ENCODE peak calls at places on chromosome 20, in five cellular contexts. T, Z, L, R and G are unnamed samples.

GRCh38 chr20:25285856-25286798 is 38.2 kb downstream of the PYGB start:
- DNase-seq in R (no peak), Z (no peak), L (no peak), T (no peak), G (no peak)

GRCh38 chr20:41137412-41138216 is at the start of gene PLCG1:
- DNase-seq in R (peak; percentile 77), Z (peak; percentile 42), L (peak; percentile 51), T (peak; percentile 84), G (no peak)

GRCh38 chr20:5797843-5798462 is 47.8 kb downstream of the SHLD1 start:
- DNase-seq in Z (no peak), T (no peak), R (no peak), L (no peak), G (no peak)

GRCh38 chr20:37515876-37516275 is 5.2 kb upstream of the NNAT start:
- DNase-seq in T (no peak), Z (no peak), L (no peak), R (no peak), G (no peak)

GRCh38 chr20:61254881-61255589 is 3.0 kb downstream of the CDH4 start:
- DNase-seq in L (peak; percentile 18), T (no peak), R (peak; percentile 74), Z (no peak), G (no peak)

GRCh38 chr20:36880741-36881250 is 4.9 kb downstream of the TLDC2 start:
- DNase-seq in Z (no peak), R (no peak), T (no peak), L (no peak), G (no peak)

GRCh38 chr20:57772349-57772964 is 62.6 kb upstream of the PMEPA1 start:
- DNase-seq in Z (peak; percentile 91), L (peak; percentile 35), R (peak; percentile 91), T (peak; percentile 58), G (no peak)

GRCh38 chr20:61590236-61590635 is 338.2 kb downstream of the CDH4 start:
- DNase-seq in T (no peak), R (no peak), Z (no peak), L (no peak), G (no peak)

GRCh38 chr20:51763965-51764602 is 4.1 kb downstream of the ATP9A start:
- DNase-seq in R (no peak), T (peak; percentile 44), Z (no peak), L (no peak), G (no peak)

GRCh38 chr20:51767867-51768758 is at the start of gene ATP9A:
- DNase-seq in Z (no peak), T (peak; percentile 43), R (peak; percentile 21), L (peak; percentile 27), G (no peak)

GRCh38 chr20:51768759-51769517 is 748 bp upstream of the ATP9A start:
- DNase-seq in Z (no peak), T (peak; percentile 7), L (no peak), R (no peak), G (no peak)

GRCh38 chr20:51769941-51770615 is 1.9 kb upstream of the ATP9A start:
- DNase-seq in L (no peak), T (no peak), R (no peak), Z (no peak), G (no peak)

GRCh38 chr20:51767018-51767866 is 948 bp downstream of the ATP9A start:
- DNase-seq in L (peak; percentile 16), T (peak; percentile 35), R (peak; percentile 86), Z (no peak), G (no peak)
- H3K4me3 ChIP-seq in L (peak overlapping the region; percentile 85), T (peak overlapping the region; percentile 99), R (peak overlapping the region; percentile 68), Z (peak overlapping the region; percentile 69), G (peak overlapping the region; percentile 62)

GRCh38 chr20:50056408-50056926 is 56.5 kb downstream of the UBE2V1 start:
- DNase-seq in T (no peak), Z (no peak), L (no peak), R (no peak), G (no peak)

GRCh38 chr20:50056951-50057403 is 56.0 kb downstream of the UBE2V1 start:
- DNase-seq in T (no peak), Z (no peak), L (no peak), R (no peak), G (no peak)

GRCh38 chr20:50053790-50054547 is 59.0 kb downstream of the UBE2V1 start:
- DNase-seq in R (no peak), Z (no peak), L (no peak), T (no peak), G (no peak)

GRCh38 chr20:50054626-50055511 is 58.1 kb downstream of the UBE2V1 start:
- DNase-seq in L (peak; percentile 60), Z (no peak), T (peak; percentile 87), R (no peak), G (no peak)

DNA sequence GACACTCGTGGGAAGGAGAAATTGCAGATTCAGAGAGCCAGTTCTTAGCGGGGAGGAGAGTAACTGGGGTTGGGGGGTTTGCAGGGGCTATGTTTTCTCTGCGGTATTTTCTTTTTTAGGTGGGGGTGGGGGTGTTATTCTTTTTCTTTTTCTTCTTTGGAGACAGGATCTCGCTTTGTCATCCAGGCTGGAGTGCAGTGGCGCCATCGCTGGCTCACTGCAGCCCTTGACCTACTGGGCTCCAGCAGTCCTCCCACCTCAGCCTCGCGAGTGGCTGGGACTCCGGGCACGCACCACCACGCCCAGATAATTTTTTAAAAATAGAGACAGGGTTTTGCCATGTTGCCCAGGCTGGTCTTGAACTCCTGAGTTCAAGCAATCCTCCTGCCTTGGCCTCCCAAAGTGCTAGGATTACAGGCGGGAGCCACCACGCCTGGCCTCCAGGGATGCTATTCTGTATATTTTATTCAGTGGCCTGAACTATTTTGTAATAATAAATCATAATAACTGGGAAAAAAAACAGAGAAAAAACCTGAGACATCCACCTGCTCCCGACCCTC is 57.3 kb downstream of the UBE2V1 start:
- DNase-seq in R (no peak), T (peak; percentile 27), L (no peak), Z (no peak), G (no peak)
- H3K4me3 ChIP-seq in R (no peak overlapping the region), T (no peak overlapping the region), L (no peak overlapping the region), Z (no peak overlapping the region), G (no peak overlapping the region)

DNA sequence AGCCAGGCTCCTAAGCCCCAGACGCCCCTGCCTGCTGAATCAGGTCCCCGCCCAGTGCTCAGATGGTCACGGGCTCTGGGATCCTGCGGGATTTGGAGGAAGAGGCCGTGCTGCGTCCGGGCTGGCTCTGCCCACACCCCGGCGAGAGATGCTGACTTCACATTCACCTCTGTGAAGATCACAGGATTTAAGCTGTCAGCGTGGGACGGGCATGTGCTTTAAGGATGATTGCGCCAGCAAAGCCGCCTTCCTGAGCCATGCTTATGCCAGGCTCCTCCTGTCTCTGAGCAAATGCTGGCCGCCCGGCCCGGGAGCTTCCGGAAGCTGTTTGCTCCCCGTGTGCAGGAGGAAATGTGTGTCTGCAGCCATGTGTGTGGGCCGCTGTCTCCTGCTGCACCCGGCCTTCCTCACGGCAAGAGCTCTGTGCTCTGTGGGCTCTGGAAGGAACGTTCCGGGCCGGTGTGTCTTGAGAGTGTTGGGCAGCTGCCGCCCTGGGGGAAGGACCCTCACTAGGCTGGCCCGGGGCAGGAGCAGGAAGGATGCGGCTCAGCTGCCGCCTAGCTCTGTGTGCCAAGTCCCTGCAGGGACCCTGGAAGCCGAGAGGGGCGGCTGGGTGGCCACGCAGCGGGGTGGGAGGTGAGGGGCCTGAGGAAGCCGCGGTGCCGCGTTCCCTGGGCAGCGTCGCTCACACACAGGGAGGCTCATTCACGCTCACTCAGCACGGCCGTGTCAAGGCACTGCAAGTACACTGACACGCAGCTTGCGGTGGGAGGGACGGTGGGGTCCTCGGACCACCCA is 19.0 kb upstream of the BHLHE23 start:
- DNase-seq in L (peak; percentile 25), T (peak; percentile 61), Z (peak; percentile 16), R (peak; percentile 43), G (no peak)
- H3K4me3 ChIP-seq in L (no peak overlapping the region), T (no peak overlapping the region), Z (no peak overlapping the region), R (no peak overlapping the region), G (peak overlapping the region; percentile 7)

DNA sequence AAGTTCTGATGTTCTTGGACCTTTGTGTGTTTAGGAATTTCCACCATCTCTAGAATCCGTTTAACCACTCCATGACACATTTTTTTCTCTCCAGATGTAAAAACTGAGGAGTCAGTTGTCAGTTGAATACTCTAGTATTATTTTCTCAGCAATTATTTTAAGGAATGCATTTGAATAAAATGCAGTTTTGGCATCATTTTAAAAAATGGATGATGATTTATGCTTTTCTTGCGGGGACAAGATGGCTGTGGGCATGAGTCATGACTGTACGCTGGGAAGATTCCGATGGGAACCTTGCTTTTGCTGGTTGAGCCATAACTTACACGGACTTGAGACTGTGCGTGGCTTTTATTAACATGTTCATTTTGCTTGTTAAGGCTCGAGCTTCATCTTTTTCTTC is 470.3 kb upstream of the JAG1 start:
- DNase-seq in T (peak; percentile 73), L (peak; percentile 94), R (peak; percentile 62), Z (peak; percentile 94), G (peak; percentile 93)
- H3K4me3 ChIP-seq in T (no peak overlapping the region), L (no peak overlapping the region), R (no peak overlapping the region), Z (no peak overlapping the region), G (no peak overlapping the region)

GRCh38 chr20:31695849-31696804 is 26.5 kb downstream of the BCL2L1 start:
- DNase-seq in R (no peak), L (peak; percentile 43), T (peak; percentile 45), Z (peak; percentile 40), G (no peak)
- H3K4me3 ChIP-seq in R (no peak overlapping the region), L (no peak overlapping the region), T (no peak overlapping the region), Z (no peak overlapping the region), G (no peak overlapping the region)

DNA sequence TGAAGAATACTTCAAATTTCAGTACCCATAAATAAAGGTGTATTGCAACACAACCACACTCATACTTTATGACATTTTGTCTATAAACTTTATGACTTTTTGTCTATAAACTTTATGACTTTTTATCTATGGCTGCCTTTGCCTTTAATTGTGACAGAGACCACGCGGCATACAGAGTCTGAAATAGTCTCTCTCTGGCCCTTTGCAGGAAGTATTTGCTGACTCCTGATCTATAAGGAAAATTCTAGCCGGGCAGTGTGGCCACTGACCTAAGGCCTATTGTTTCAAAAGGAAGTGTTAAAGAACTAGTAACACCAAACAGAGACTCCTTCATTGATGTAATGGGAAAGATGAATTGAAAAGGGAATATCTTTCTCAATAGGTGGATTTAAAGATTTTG is 113.4 kb upstream of the KCNG1 start:
- DNase-seq in R (no peak), T (no peak), Z (no peak), L (no peak), G (no peak)
- H3K4me3 ChIP-seq in R (no peak overlapping the region), T (no peak overlapping the region), Z (no peak overlapping the region), L (no peak overlapping the region), G (no peak overlapping the region)

GRCh38 chr20:1671891-1672669 is 14.5 kb upstream of the SIRPG start:
- DNase-seq in Z (no peak), L (no peak), R (no peak), T (no peak), G (no peak)

GRCh38 chr20:1673424-1673823 is 15.8 kb upstream of the SIRPG start:
- DNase-seq in R (no peak), T (no peak), Z (no peak), L (no peak), G (no peak)

GRCh38 chr20:1674361-1674760 is 16.8 kb upstream of the SIRPG start:
- DNase-seq in R (no peak), L (no peak), Z (no peak), T (no peak), G (no peak)

GRCh38 chr20:1674990-1675389 is 17.4 kb upstream of the SIRPG start:
- DNase-seq in T (no peak), Z (no peak), R (no peak), L (no peak), G (no peak)

GRCh38 chr20:1672728-1673127 is 15.1 kb upstream of the SIRPG start:
- DNase-seq in L (no peak), Z (no peak), T (no peak), R (no peak), G (no peak)
- H3K4me3 ChIP-seq in L (no peak overlapping the region), Z (no peak overlapping the region), T (no peak overlapping the region), R (no peak overlapping the region), G (no peak overlapping the region)